ENCODE peak calls at places on chromosomes 2 and 18, in seven cellular contexts. One of them, this sample, is unnamed.

GRCh38 chr2:169509230-169509917 is at the start of gene KLHL41:
- DNase-seq in H1: no peak
- DNase-seq in H9: no peak
- DNase-seq in IMR-90: peak
- DNase-seq in mesendoderm: peak
- DNase-seq in neuronal stem cell: no peak
- DNase-seq in mesenchymal stem cell: no peak
- DNase-seq in this sample: no peak

GRCh38 chr2:136243638-136244557 is 125.9 kb upstream of the CXCR4 start:
- DNase-seq in mesendoderm: no peak
- DNase-seq in H1: no peak
- DNase-seq in neuronal stem cell: no peak
- DNase-seq in H9: no peak
- DNase-seq in IMR-90: no peak
- DNase-seq in mesenchymal stem cell: no peak
- DNase-seq in this sample: no peak

GRCh38 chr2:20241973-20242726 is 17.2 kb upstream of the SDC1 start:
- DNase-seq in H9: peak
- DNase-seq in IMR-90: no peak
- DNase-seq in H1: no peak
- DNase-seq in mesendoderm: peak
- DNase-seq in mesenchymal stem cell: no peak
- DNase-seq in neuronal stem cell: no peak
- DNase-seq in this sample: no peak

GRCh38 chr2:179917272-179917671 is 55.9 kb upstream of the ZNF385B start:
- DNase-seq in mesenchymal stem cell: peak
- DNase-seq in H1: no peak
- DNase-seq in neuronal stem cell: no peak
- DNase-seq in mesendoderm: no peak
- DNase-seq in H9: no peak
- DNase-seq in IMR-90: peak
- DNase-seq in this sample: no peak

GRCh38 chr2:61255580-61256437 is 93.8 kb downstream of the C2orf74 start:
- DNase-seq in mesenchymal stem cell: peak
- DNase-seq in H9: no peak
- DNase-seq in neuronal stem cell: no peak
- DNase-seq in IMR-90: peak
- DNase-seq in H1: no peak
- DNase-seq in mesendoderm: no peak
- DNase-seq in this sample: peak

GRCh38 chr2:172429351-172429968 is 2.1 kb downstream of the ITGA6 start:
- DNase-seq in mesendoderm: peak
- DNase-seq in neuronal stem cell: no peak
- DNase-seq in mesenchymal stem cell: peak
- DNase-seq in H1: no peak
- DNase-seq in H9: no peak
- DNase-seq in IMR-90: peak
- DNase-seq in this sample: peak

GRCh38 chr18:62450546-62451395 is 72.1 kb upstream of the ZCCHC2 start:
- DNase-seq in H1: no peak
- DNase-seq in neuronal stem cell: no peak
- DNase-seq in mesenchymal stem cell: peak
- DNase-seq in mesendoderm: peak
- DNase-seq in H9: no peak
- DNase-seq in IMR-90: peak
- DNase-seq in this sample: peak

GRCh38 chr2:240739797-240740196 is 48.1 kb downstream of the AQP12A start:
- DNase-seq in H1: no peak
- DNase-seq in H9: no peak
- DNase-seq in neuronal stem cell: no peak
- DNase-seq in mesendoderm: no peak
- DNase-seq in mesenchymal stem cell: no peak
- DNase-seq in IMR-90: no peak
- DNase-seq in this sample: no peak

GRCh38 chr2:64487256-64488049 is 33.5 kb downstream of the LGALSL start:
- DNase-seq in H1: no peak
- DNase-seq in H9: peak
- DNase-seq in mesenchymal stem cell: peak
- DNase-seq in IMR-90: no peak
- DNase-seq in mesendoderm: no peak
- DNase-seq in neuronal stem cell: no peak
- DNase-seq in this sample: no peak

GRCh38 chr2:126408671-126409070 is 247.3 kb upstream of the GYPC start:
- DNase-seq in H1: no peak
- DNase-seq in neuronal stem cell: no peak
- DNase-seq in H9: no peak
- DNase-seq in mesenchymal stem cell: no peak
- DNase-seq in mesendoderm: no peak
- DNase-seq in IMR-90: no peak
- DNase-seq in this sample: no peak

GRCh38 chr2:126409850-126410249 is 246.1 kb upstream of the GYPC start:
- DNase-seq in H9: no peak
- DNase-seq in mesendoderm: no peak
- DNase-seq in mesenchymal stem cell: no peak
- DNase-seq in H1: no peak
- DNase-seq in IMR-90: no peak
- DNase-seq in neuronal stem cell: no peak
- DNase-seq in this sample: no peak

GRCh38 chr2:126413079-126413478 is 242.9 kb upstream of the GYPC start:
- DNase-seq in neuronal stem cell: no peak
- DNase-seq in mesenchymal stem cell: no peak
- DNase-seq in mesendoderm: no peak
- DNase-seq in IMR-90: no peak
- DNase-seq in H1: no peak
- DNase-seq in H9: no peak
- DNase-seq in this sample: no peak
- H3K23ac ChIP-seq in neuronal stem cell: no peak
- H3K23ac ChIP-seq in mesenchymal stem cell: no peak
- H3K23ac ChIP-seq in mesendoderm: no peak
- H3K23ac ChIP-seq in IMR-90: no peak
- H3K23ac ChIP-seq in H1: no peak
- H3K23ac ChIP-seq in H9: no peak
- H3K23ac ChIP-seq in this sample: no peak

GRCh38 chr2:145777297-145777696 is 1257.4 kb upstream of the ZEB2 start:
- DNase-seq in H1: no peak
- DNase-seq in H9: no peak
- DNase-seq in mesendoderm: no peak
- DNase-seq in mesenchymal stem cell: peak
- DNase-seq in neuronal stem cell: no peak
- DNase-seq in IMR-90: peak
- DNase-seq in this sample: peak
- H2BK5ac ChIP-seq in H1: no peak
- H2BK5ac ChIP-seq in H9: no peak
- H2BK5ac ChIP-seq in mesendoderm: no peak
- H2BK5ac ChIP-seq in mesenchymal stem cell: no peak
- H2BK5ac ChIP-seq in neuronal stem cell: no peak
- H2BK5ac ChIP-seq in IMR-90: no peak
- H2BK5ac ChIP-seq in this sample: no peak

GRCh38 chr18:37247499-37248161 is 318.0 kb downstream of the CELF4 start:
- DNase-seq in mesendoderm: no peak
- DNase-seq in H9: no peak
- DNase-seq in H1: no peak
- DNase-seq in mesenchymal stem cell: no peak
- DNase-seq in IMR-90: no peak
- DNase-seq in neuronal stem cell: no peak
- DNase-seq in this sample: no peak

GRCh38 chr18:37246779-37247340 is 318.7 kb downstream of the CELF4 start:
- DNase-seq in IMR-90: no peak
- DNase-seq in neuronal stem cell: no peak
- DNase-seq in mesendoderm: no peak
- DNase-seq in H9: no peak
- DNase-seq in H1: no peak
- DNase-seq in mesenchymal stem cell: no peak
- DNase-seq in this sample: no peak

GRCh38 chr18:37249171-37249886 is 316.3 kb downstream of the CELF4 start:
- DNase-seq in mesendoderm: no peak
- DNase-seq in H9: no peak
- DNase-seq in H1: no peak
- DNase-seq in neuronal stem cell: no peak
- DNase-seq in IMR-90: no peak
- DNase-seq in mesenchymal stem cell: no peak
- DNase-seq in this sample: no peak

GRCh38 chr18:37249895-37250618 is 315.5 kb downstream of the CELF4 start:
- DNase-seq in H9: no peak
- DNase-seq in mesenchymal stem cell: no peak
- DNase-seq in H1: no peak
- DNase-seq in neuronal stem cell: no peak
- DNase-seq in IMR-90: no peak
- DNase-seq in mesendoderm: no peak
- DNase-seq in this sample: no peak

GRCh38 chr18:37248281-37248680 is 317.3 kb downstream of the CELF4 start:
- DNase-seq in H1: no peak
- DNase-seq in neuronal stem cell: no peak
- DNase-seq in IMR-90: no peak
- DNase-seq in H9: no peak
- DNase-seq in mesendoderm: no peak
- DNase-seq in mesenchymal stem cell: no peak
- DNase-seq in this sample: no peak
- H3K23ac ChIP-seq in H1: no peak
- H3K23ac ChIP-seq in neuronal stem cell: no peak
- H3K23ac ChIP-seq in IMR-90: no peak
- H3K23ac ChIP-seq in H9: no peak
- H3K23ac ChIP-seq in mesendoderm: no peak
- H3K23ac ChIP-seq in mesenchymal stem cell: no peak
- H3K23ac ChIP-seq in this sample: no peak

DNA sequence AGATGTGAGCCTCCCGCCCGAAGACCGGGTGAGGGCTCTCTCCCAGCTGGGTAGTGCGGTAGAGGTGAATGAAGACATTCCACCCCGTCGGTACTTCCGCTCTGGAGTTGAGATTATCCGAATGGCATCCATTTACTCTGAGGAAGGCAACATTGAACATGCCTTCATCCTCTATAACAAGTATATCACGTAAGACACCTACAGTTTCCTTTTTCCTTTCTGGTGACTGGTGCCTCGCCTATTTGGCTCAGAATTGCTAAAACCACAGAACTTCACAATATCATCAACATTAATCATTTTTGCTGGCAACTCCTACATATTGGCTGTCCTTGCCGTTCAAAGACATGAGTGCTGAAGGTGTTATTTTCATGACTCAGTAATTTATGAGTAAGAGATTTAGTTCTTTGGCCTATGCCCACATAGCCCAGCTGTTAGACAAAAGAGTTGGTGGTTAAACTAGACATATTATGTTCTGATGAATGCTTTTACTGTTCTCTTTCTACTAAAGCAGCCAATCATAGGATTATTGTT is 2.2 kb downstream of the STAMBP start:
- DNase-seq in H1: no peak
- DNase-seq in H9: no peak
- DNase-seq in mesenchymal stem cell: no peak
- DNase-seq in neuronal stem cell: no peak
- DNase-seq in mesendoderm: no peak
- DNase-seq in IMR-90: peak
- DNase-seq in this sample: peak
- H2BK5ac ChIP-seq in H1: no peak
- H2BK5ac ChIP-seq in H9: no peak
- H2BK5ac ChIP-seq in mesenchymal stem cell: no peak
- H2BK5ac ChIP-seq in neuronal stem cell: no peak
- H2BK5ac ChIP-seq in mesendoderm: no peak
- H2BK5ac ChIP-seq in IMR-90: peak
- H2BK5ac ChIP-seq in this sample: no peak

GRCh38 chr2:146213674-146214073 is 1631.2 kb upstream of the ACVR2A start:
- DNase-seq in mesenchymal stem cell: no peak
- DNase-seq in H9: no peak
- DNase-seq in mesendoderm: no peak
- DNase-seq in neuronal stem cell: no peak
- DNase-seq in H1: no peak
- DNase-seq in IMR-90: no peak
- DNase-seq in this sample: no peak
- H3K23ac ChIP-seq in mesenchymal stem cell: no peak
- H3K23ac ChIP-seq in H9: no peak
- H3K23ac ChIP-seq in mesendoderm: no peak
- H3K23ac ChIP-seq in neuronal stem cell: no peak
- H3K23ac ChIP-seq in H1: no peak
- H3K23ac ChIP-seq in IMR-90: no peak
- H3K23ac ChIP-seq in this sample: no peak

GRCh38 chr2:137658433-137658832 is 305.8 kb upstream of the HNMT start:
- DNase-seq in IMR-90: no peak
- DNase-seq in neuronal stem cell: no peak
- DNase-seq in mesenchymal stem cell: no peak
- DNase-seq in mesendoderm: no peak
- DNase-seq in H1: no peak
- DNase-seq in H9: no peak
- DNase-seq in this sample: no peak

GRCh38 chr2:137654046-137654445 is 310.2 kb upstream of the HNMT start:
- DNase-seq in IMR-90: no peak
- DNase-seq in neuronal stem cell: no peak
- DNase-seq in mesendoderm: no peak
- DNase-seq in H9: no peak
- DNase-seq in mesenchymal stem cell: no peak
- DNase-seq in H1: no peak
- DNase-seq in this sample: no peak

GRCh38 chr2:137659616-137660015 is 304.7 kb upstream of the HNMT start:
- DNase-seq in IMR-90: no peak
- DNase-seq in mesenchymal stem cell: no peak
- DNase-seq in H1: no peak
- DNase-seq in mesendoderm: peak
- DNase-seq in H9: no peak
- DNase-seq in neuronal stem cell: no peak
- DNase-seq in this sample: peak

DNA sequence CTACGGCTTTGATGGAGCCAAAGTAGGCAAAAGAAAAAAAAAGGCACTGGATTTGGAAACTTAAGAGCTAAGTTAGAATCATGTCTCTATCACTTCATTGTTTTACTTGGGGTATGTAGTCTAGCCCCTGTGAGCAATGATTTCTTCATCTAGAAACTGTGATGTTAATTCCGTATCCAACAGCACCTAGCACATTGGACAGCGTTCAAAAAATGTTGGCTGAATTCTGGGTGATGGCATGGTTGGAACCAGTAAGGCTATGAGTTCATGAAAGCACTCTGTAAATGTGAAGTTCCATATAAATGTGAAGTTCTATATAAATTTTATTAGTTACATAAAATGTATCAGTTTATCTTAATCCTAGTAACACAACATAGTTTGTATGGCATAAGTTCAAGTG is 308.5 kb upstream of the HNMT start:
- DNase-seq in neuronal stem cell: no peak
- DNase-seq in H9: no peak
- DNase-seq in IMR-90: no peak
- DNase-seq in H1: no peak
- DNase-seq in mesenchymal stem cell: no peak
- DNase-seq in mesendoderm: no peak
- DNase-seq in this sample: no peak
- H2BK5ac ChIP-seq in neuronal stem cell: no peak
- H2BK5ac ChIP-seq in H9: no peak
- H2BK5ac ChIP-seq in IMR-90: no peak
- H2BK5ac ChIP-seq in H1: no peak
- H2BK5ac ChIP-seq in mesenchymal stem cell: no peak
- H2BK5ac ChIP-seq in mesendoderm: no peak
- H2BK5ac ChIP-seq in this sample: no peak